ENCODE peak calls at places on chromosomes 16 and 17, in seven cellular contexts. A, S, O, Z, Y, Q and X are unnamed samples.

GRCh38 chr17:73586153-73586906 is 57.9 kb downstream of the SDK2 start:
- DNase-seq in A (no peak), Z (no peak), O (no peak), Y (peak), Q (no peak), S (no peak), X (no peak)

GRCh38 chr17:65485388-65486299 is 75.8 kb downstream of the AXIN2 start:
- DNase-seq in Y (no peak), Z (no peak), O (no peak), Q (no peak), A (no peak), S (peak), X (peak)

GRCh38 chr16:87487361-87487924 is 5.4 kb downstream of the ZCCHC14 start:
- DNase-seq in A (no peak), Y (no peak), O (peak), S (peak), Z (no peak), Q (no peak), X (no peak)

GRCh38 chr17:71959129-71959528 is 161.7 kb upstream of the SOX9 start:
- DNase-seq in S (peak), Z (peak), Q (no peak), A (no peak), O (no peak), Y (no peak), X (peak)

GRCh38 chr17:79838541-79839274 is 532 bp downstream of the CBX4 start:
- DNase-seq in Y (peak), Q (peak), A (peak), O (peak), Z (peak), S (peak), X (peak)

GRCh38 chr17:3963214-3964201 is 729 bp downstream of the ATP2A3 start:
- DNase-seq in A (peak), Q (no peak), Y (no peak), O (peak), S (no peak), Z (no peak), X (no peak)

GRCh38 chr17:2608350-2608913 is 15.0 kb downstream of the PAFAH1B1 start:
- DNase-seq in S (no peak), O (no peak), Z (no peak), Q (no peak), A (no peak), Y (no peak), X (no peak)

GRCh38 chr17:3667366-3668278 is 756 bp downstream of the TAX1BP3 start:
- DNase-seq in Y (peak), Z (peak), S (peak), A (no peak), Q (peak), O (no peak), X (peak)

GRCh38 chr17:15510361-15510760 is 42.9 kb upstream of the CDRT4 start:
- DNase-seq in Q (no peak), O (no peak), S (peak), A (no peak), Z (no peak), Y (no peak), X (peak)

GRCh38 chr17:40857535-40857934 is 9.5 kb downstream of the KRT12 start:
- DNase-seq in Z (no peak), S (peak), A (no peak), Y (peak), O (no peak), Q (no peak), X (peak)

GRCh38 chr16:885391-885790 is 84.9 kb upstream of the GNG13 start:
- DNase-seq in O (no peak), Y (no peak), Q (no peak), A (no peak), S (no peak), Z (no peak), X (no peak)